ENCODE peak calls at places on chromosomes 11 and 22, in four cellular contexts. O, J, P and L are unnamed samples. For H3K27me3, the result is how much of the 10 kb centered on the place peaks cover.

GRCh38 chr11:91857194-91857593 is 367.4 kb upstream of the FAT3 start:
- DNase-seq in O (no peak), P (no peak), J (peak), L (peak)

GRCh38 chr11:33694346-33695050 is 6.1 kb downstream of the C11orf91 start:
- DNase-seq in P (no peak), J (no peak), O (no peak), L (no peak)

GRCh38 chr11:23976776-23977380 is 520.0 kb upstream of the LUZP2 start:
- DNase-seq in O (no peak), J (peak), P (no peak), L (no peak)

GRCh38 chr11:8749202-8749601 is 66.6 kb downstream of the RPL27A start:
- DNase-seq in P (no peak), J (no peak), O (no peak), L (no peak)

GRCh38 chr22:31532060-31532459 is 35.7 kb downstream of the SFI1 start:
- DNase-seq in O (no peak), P (no peak), J (peak), L (no peak)

GRCh38 chr11:61601512-61601911 is 20.6 kb upstream of the SYT7 start:
- DNase-seq in J (no peak), O (no peak), P (peak), L (no peak)

GRCh38 chr11:10476927-10477689 is 22.0 kb downstream of the AMPD3 start:
- DNase-seq in J (no peak), O (no peak), P (no peak), L (no peak)

GRCh38 chr11:120219157-120219934 is 8.5 kb downstream of the OAF start:
- DNase-seq in P (no peak), O (no peak), J (peak), L (no peak)

GRCh38 chr22:50060441-50061140 is 2.5 kb upstream of the TTLL8 start:
- DNase-seq in O (no peak), J (no peak), P (no peak), L (no peak)

GRCh38 chr11:103338621-103339484 is 229.6 kb downstream of the DYNC2H1 start:
- DNase-seq in J (peak), O (no peak), P (no peak), L (no peak)

GRCh38 chr11:118106789-118107335 is 20.1 kb upstream of the SMIM35 start:
- DNase-seq in O (no peak), J (peak), P (no peak), L (peak)

GRCh38 chr11:63510360-63511130 is 4.7 kb downstream of the LGALS12 start:
- DNase-seq in O (no peak), J (peak), P (no peak), L (no peak)

GRCh38 chr11:27347949-27348879 is 14.8 kb downstream of the CCDC34 start:
- DNase-seq in J (no peak), P (no peak), O (no peak), L (no peak)

GRCh38 chr11:65493367-65494176 is 5.3 kb upstream of the MALAT1 start:
- DNase-seq in J (peak), O (peak), P (peak), L (peak)

GRCh38 chr11:85787809-85788805 is 22.8 kb downstream of the SYTL2 start:
- DNase-seq in O (no peak), J (peak), P (peak), L (peak)

GRCh38 chr11:15139101-15139770 is 24.5 kb downstream of the INSC start:
- DNase-seq in O (no peak), J (no peak), P (no peak), L (no peak)

GRCh38 chr22:24155597-24156145 is 25.6 kb upstream of the SUSD2 start:
- DNase-seq in O (no peak), P (peak), J (peak), L (peak)

GRCh38 chr22:42192547-42192946 is 61.9 kb upstream of the CYP2D6 start:
- DNase-seq in J (no peak), P (no peak), O (no peak), L (no peak)

GRCh38 chr22:17922925-17923898 is 101.1 kb downstream of the MICAL3 start:
- DNase-seq in O (no peak), J (peak), P (no peak), L (no peak)

GRCh38 chr22:23518381-23519187 is 61.5 kb downstream of the IGLL1 start:
- DNase-seq in J (no peak), O (no peak), P (no peak), L (no peak)

GRCh38 chr22:39148727-39149535 is 3.5 kb downstream of the CBX7 start:
- DNase-seq in J (no peak), O (no peak), P (no peak), L (no peak)

GRCh38 chr22:24011735-24012068 is 598 bp downstream of the CABIN1 start:
- DNase-seq in O (no peak), P (no peak), J (peak), L (no peak)

GRCh38 chr22:45831394-45831793 is 145.6 kb downstream of the WNT7B start:
- DNase-seq in P (no peak), O (peak), J (peak), L (no peak)

DNA sequence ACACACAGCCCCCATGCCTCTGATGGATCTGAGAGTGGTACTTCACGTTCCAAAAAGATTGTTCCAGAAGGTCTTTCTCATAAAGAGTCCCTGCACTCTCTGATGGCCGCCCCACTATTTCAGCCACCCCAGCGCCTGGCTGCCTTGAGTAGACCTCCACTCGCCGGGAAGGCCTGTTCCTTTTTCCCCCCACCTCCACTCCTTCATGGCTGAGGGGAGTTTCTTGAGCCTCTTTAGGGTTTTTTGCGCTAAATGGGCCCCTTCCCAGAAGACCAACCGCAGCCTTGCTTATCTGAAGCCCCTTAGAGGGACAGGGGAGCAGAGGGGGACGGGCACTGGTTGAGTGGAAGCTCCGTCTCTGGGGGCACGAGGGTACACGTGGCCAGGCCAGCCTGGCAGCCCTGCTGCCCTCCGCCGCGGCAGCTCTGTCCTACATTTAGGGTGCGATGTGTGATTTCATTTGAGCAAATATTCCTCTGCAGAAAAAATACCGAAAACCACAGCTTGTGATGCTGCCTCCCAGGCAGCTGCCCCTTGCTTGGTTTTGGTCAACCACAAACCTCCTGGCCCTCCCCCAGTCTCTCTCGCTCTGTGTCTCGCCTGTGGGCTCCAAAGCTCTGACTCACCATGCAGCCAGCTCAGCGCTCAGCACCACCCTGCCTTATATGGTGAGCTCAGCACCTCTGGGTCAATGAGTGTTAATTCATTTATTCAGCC is 88.7 kb downstream of the TP53I11 start:
- DNase-seq in P (peak), O (peak), J (peak), L (peak)
- H3K9ac ChIP-seq in P (no peak), O (peak), J (peak), L (no peak)

GRCh38 chr11:2190670-2191471 is 19.3 kb upstream of the TH start:
- DNase-seq in P (no peak), J (no peak), O (no peak), L (no peak)
- H3K27me3 ChIP-seq in P (half or more), J (under half), O (under half), L (under half)

DNA sequence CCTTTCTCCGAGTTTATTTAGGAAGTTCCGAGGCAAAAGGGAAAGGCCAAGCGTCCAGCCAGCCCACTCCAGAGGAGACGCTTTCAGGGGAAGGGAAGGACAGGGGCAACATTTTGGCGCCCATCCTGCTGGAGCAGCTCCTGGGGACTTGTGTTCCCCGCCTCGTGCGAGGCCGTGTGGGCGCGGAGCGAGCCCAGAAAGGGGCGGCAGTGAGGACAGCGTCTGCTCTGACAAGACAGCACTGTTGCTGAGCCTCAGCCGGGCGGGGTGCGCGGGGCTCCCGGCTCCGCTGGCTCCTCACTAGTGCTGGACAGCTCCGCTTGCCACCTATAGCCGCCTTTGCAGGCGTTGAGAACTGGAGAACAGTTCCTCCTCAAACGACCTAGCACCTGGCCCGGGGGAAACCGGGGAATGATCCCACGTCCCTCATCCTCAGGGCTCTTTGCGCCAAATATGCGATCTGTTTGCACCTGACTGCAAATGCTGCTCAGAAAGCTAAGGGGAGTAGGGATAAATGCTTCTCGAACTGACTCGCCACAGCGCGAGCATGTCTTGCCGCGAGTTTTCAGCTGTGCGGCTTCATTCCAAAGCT is 722 bp upstream of the GUCY1A2 start:
- DNase-seq in O (no peak), J (peak), P (peak), L (peak)
- TF ChIP-seq EZH2 in O (no peak), J (peak), P (no peak), L (peak)

DNA sequence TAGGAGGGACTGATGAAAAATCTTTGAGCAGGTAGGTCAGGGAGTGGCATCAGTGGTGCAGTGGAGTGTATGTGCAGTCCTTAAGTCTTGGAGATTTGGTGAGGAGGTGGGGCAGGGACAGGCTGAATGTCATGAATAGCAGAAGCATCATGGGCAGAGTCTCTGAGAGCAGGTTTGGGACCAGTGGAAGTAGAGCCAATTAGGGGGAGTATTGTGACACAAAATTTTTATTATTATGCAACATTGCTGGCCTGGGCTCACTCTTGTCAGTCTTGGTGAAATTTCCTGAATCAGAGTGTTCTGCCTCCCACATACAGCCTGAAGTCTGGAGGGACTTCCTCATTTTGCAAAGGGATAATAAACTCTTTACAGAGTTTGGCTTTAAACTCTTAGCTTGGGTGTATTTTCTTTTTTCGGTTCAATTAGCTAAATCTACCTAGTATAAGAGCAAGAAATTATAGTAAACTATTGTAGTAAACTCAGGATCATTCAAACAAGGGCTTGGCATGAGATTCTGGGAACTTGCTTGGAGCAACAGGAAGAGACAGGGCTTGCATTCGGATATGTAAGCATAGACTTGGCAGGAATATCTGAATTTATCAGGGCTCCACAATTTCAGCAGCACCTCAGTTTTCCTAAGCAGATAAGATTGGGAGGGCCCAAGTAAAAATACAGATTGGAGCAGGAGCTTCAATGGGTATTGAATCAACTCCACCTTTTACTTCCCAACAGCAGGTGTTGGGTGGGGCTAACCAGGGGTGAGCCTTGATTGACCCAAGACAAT is 67.6 kb downstream of the FDX1 start:
- DNase-seq in P (no peak), J (no peak), O (no peak), L (peak)
- H3K9ac ChIP-seq in P (no peak), J (no peak), O (no peak), L (no peak)

DNA sequence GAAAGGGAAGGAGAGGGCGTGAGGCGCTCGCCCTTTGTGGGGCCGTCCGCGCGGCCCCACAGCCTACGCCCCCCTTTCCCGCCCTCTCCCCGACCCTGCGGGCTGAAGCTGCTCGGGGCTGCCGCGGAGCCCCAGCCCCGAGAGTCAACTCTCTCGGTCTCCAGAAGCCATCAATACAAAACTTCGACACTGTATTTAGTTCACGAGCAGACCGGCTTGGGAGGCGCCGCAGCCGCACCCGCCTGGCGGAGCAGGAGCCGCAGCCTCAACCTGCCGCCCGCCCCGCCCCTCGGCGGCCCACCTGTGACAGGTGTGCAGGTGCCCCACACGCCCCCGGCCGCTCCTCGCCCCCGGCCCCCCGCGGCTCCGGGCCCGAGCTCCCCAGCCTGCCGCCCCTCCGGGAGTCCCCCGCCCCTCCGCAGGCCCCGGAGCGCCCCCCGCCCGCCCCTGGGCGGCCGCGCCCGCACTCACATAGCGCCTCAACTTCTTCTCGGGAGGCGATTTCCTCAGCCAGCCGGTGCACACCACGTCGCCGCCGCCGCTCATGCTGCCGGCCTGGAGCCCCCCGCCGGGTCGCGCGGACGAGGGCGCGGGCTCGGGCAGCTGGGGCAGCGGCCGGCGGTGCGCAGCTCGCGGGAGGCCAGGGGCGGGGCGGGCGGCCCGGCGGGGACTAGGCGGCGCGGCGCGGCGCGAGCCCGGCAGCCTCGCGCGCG is at the start of gene GAB2:
- DNase-seq in J (no peak), O (no peak), P (no peak), L (no peak)
- H3K27me3 ChIP-seq in J (under half), O (under half), P (under half), L (under half)

DNA sequence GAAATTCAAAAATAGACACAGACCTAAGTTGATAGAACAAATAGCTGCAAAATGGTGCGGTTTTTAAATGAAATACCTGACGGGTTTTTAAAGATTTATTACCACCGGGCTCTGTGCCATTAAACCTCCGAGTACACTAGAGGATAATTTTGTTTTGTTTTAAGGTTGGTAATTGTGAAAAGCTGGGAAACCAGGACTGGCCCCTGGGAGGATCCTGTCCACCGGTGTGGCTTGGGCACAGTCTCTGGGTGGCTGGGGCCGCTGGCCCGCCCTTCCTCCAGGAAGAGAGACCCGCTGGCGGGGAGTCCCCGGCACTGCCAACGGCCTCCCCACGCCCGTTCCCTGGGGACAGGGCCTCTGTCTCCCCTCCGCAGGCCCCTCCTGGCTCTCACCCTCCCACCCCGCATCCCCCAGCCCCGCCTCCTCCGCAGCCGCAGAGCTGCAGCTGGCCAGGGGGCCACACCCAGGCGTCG is 13.8 kb downstream of the KCNJ5 start:
- DNase-seq in J (peak), O (no peak), P (no peak), L (peak)
- TF ChIP-seq EZH2 in J (no peak), O (no peak), P (no peak), L (no peak)

GRCh38 chr11:59666969-59667368 is 1.9 kb downstream of the PATL1 start:
- DNase-seq in J (peak), O (no peak), P (no peak), L (no peak)
- H3K9ac ChIP-seq in J (peak), O (no peak), P (no peak), L (no peak)

GRCh38 chr11:45769960-45770359 is 35.0 kb upstream of the SLC35C1 start:
- DNase-seq in O (no peak), P (no peak), J (no peak), L (no peak)
- H3K27me3 ChIP-seq in O (under half), P (under half), J (under half), L (under half)